ENCODE peak calls at places on chromosomes 13 and 19, in eight cellular contexts. C is tibial artery; Y is left ventricle myocardium inferior; P is NB4; A is astrocyte of the cerebellum; F is right atrium auricular region; W is CD8-positive, alpha-beta T cell; G is IMR-90. M is an unnamed sample.

GRCh38 chr13:114121496-114122466 is 10.6 kb downstream of the RASA3 start:
- DNase-seq in W (no peak), A (no peak), G (no peak), P (no peak), C (no peak), F (no peak), Y (no peak), M (no peak)

GRCh38 chr13:75357576-75358295 is 124.2 kb downstream of the TBC1D4 start:
- DNase-seq in A (no peak), W (peak), Y (no peak), P (peak), C (no peak), F (no peak), G (peak), M (peak)

GRCh38 chr13:50195045-50195444 is 179.8 kb downstream of the KCNRG start:
- DNase-seq in Y (no peak), A (no peak), P (no peak), W (no peak), F (no peak), C (no peak), G (no peak), M (no peak)

GRCh38 chr13:73169971-73170370 is 111.2 kb downstream of the KLF5 start:
- DNase-seq in Y (no peak), G (no peak), A (no peak), C (no peak), W (no peak), F (no peak), P (no peak), M (no peak)

GRCh38 chr13:75896271-75896670 is 260.1 kb downstream of the LMO7 start:
- DNase-seq in C (no peak), G (peak), A (no peak), W (no peak), Y (no peak), P (no peak), F (no peak), M (no peak)

GRCh38 chr13:26095846-26096245 is 44.0 kb upstream of the SHISA2 start:
- DNase-seq in A (no peak), W (no peak), C (no peak), Y (no peak), P (no peak), F (no peak), G (no peak), M (no peak)

GRCh38 chr19:918152-918437 is 962 bp downstream of the KISS1R start:
- DNase-seq in W (no peak), C (no peak), G (no peak), F (no peak), P (no peak), Y (no peak), A (no peak), M (no peak)

GRCh38 chr19:43619262-43620060 is at the start of gene ZNF428:
- DNase-seq in G (peak), F (peak), Y (peak), A (peak), P (peak), W (peak), C (peak), M (peak)

GRCh38 chr19:9906475-9907087 is 29.7 kb downstream of the OLFM2 start:
- DNase-seq in Y (no peak), P (no peak), G (no peak), F (no peak), W (no peak), A (no peak), C (no peak), M (no peak)

GRCh38 chr13:111006508-111007031 is 91.7 kb upstream of the ANKRD10 start:
- DNase-seq in P (no peak), C (peak), G (peak), Y (peak), W (no peak), F (peak), A (peak), M (peak)

GRCh38 chr19:18364826-18365528 is 21.0 kb upstream of the GDF15 start:
- DNase-seq in W (no peak), Y (peak), F (peak), P (peak), A (peak), C (peak), G (peak), M (peak)

GRCh38 chr19:30878456-30878855 is 470.8 kb downstream of the TSHZ3 start:
- DNase-seq in F (no peak), C (peak), W (no peak), Y (no peak), G (no peak), A (no peak), P (no peak), M (no peak)

GRCh38 chr13:74678308-74678958 is 544.2 kb upstream of the KLF12 start:
- DNase-seq in C (no peak), P (no peak), W (no peak), Y (no peak), F (no peak), G (no peak), A (no peak), M (no peak)

GRCh38 chr13:46578590-46578975 is 25.6 kb downstream of the LRCH1 start:
- DNase-seq in P (no peak), W (no peak), A (no peak), C (no peak), G (no peak), F (no peak), Y (no peak), M (no peak)

GRCh38 chr19:55145241-55145640 is 3.8 kb downstream of the TNNT1 start:
- DNase-seq in P (peak), W (no peak), Y (no peak), F (no peak), A (no peak), G (no peak), C (no peak), M (no peak)

GRCh38 chr13:43838909-43839308 is 40.6 kb downstream of the CCDC122 start:
- DNase-seq in G (peak), A (no peak), W (no peak), Y (no peak), F (no peak), P (peak), C (no peak), M (peak)

GRCh38 chr13:113537205-113537604 is 46.7 kb upstream of the DCUN1D2 start:
- DNase-seq in A (no peak), Y (no peak), P (no peak), F (no peak), W (no peak), C (peak), G (no peak), M (no peak)

GRCh38 chr13:44365008-44365407 is 8.6 kb upstream of the SERP2 start:
- DNase-seq in C (no peak), P (no peak), F (no peak), Y (no peak), G (peak), A (peak), W (no peak), M (no peak)

GRCh38 chr13:112747256-112747655 is 57.4 kb downstream of the ATP11A start:
- DNase-seq in W (no peak), F (no peak), C (no peak), P (no peak), A (peak), G (no peak), Y (no peak), M (no peak)

GRCh38 chr13:111365149-111366005 is 44.9 kb downstream of the TEX29 start:
- DNase-seq in P (no peak), G (no peak), A (no peak), W (no peak), C (no peak), F (no peak), Y (no peak), M (no peak)

GRCh38 chr19:39827216-39827615 is 6.7 kb downstream of the DYRK1B start:
- DNase-seq in F (no peak), A (no peak), G (no peak), Y (no peak), W (no peak), P (no peak), C (no peak), M (no peak)

GRCh38 chr19:33758541-33759013 is 38.1 kb upstream of the KCTD15 start:
- DNase-seq in W (no peak), F (no peak), A (no peak), G (peak), P (no peak), C (no peak), Y (no peak), M (no peak)

GRCh38 chr19:29858000-29858596 is 46.3 kb downstream of the CCNE1 start:
- DNase-seq in A (no peak), Y (no peak), F (no peak), G (no peak), C (no peak), W (no peak), P (peak), M (no peak)

GRCh38 chr13:27824121-27824520 is 31.8 kb downstream of the GSX1 start:
- DNase-seq in P (no peak), G (no peak), F (no peak), C (no peak), W (no peak), Y (no peak), A (no peak), M (no peak)

GRCh38 chr13:27820524-27821482 is 28.5 kb downstream of the GSX1 start:
- DNase-seq in Y (no peak), A (no peak), F (no peak), C (no peak), W (no peak), G (no peak), P (no peak), M (no peak)

GRCh38 chr13:27821566-27821965 is 29.3 kb downstream of the GSX1 start:
- DNase-seq in P (no peak), Y (no peak), W (no peak), A (no peak), C (no peak), G (no peak), F (no peak), M (peak)

GRCh38 chr13:27822873-27823311 is 30.6 kb downstream of the GSX1 start:
- DNase-seq in F (no peak), C (no peak), P (no peak), A (no peak), W (no peak), Y (no peak), G (no peak), M (peak)

GRCh38 chr13:27822258-27822872 is 30.1 kb downstream of the GSX1 start:
- DNase-seq in G (no peak), W (no peak), C (no peak), F (no peak), P (no peak), Y (no peak), A (no peak), M (peak)
- H3K4me3 ChIP-seq in G (no peak), W (no peak), C (no peak), F (no peak), P (no peak), Y (no peak), A (no peak), M (no peak)

GRCh38 chr19:36030264-36031148 is 2.2 kb downstream of the CLIP3 start:
- DNase-seq in A (no peak), W (no peak), G (peak), C (no peak), P (no peak), F (no peak), Y (no peak), M (peak)
- TF ChIP-seq CTCF in A (peak), W (no peak), G (no peak), C (no peak), P (no peak), F (no peak), Y (no peak), M (no peak)

DNA sequence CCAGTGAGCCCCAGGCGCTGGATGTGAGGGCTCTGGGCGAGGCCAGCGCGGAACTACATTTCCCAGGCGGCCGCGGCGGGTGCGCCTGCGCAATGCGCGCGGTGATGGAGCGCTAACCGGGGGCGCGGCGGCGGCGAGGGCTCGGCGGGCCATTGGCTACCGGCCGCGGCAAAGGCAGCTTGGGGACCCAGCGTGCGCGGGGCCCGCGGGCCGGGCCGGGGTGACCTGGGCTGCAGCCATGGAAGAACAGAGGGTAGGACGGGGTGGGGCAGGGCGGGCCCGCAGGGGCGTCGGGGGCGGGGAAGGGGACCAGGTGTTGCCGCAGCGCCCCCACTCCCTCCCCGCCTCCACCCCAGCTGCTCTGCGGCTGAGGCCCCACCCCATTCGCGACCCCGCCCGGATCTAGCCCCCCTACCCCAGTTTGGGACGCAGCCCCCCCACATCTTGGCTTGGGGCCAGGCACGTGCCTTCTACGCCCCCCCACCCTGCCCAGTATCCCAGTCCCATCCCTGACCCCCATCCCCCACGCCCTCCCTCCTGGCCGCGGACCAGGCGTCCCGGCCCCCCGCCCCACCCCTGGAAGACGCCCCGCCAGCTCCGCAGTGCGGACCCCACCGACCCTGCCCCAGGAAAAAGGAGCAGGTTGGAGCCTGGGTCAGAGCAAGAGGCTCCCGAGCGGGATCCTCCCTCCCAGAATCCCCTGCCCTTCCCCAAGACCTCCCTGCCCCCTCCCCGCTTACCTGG is at the start of gene FSD1:
- DNase-seq in A (no peak), F (no peak), W (peak), G (peak), P (peak), C (no peak), Y (no peak), M (peak)
- H3K4me3 ChIP-seq in A (peak), F (peak), W (peak), G (peak), P (no peak), C (no peak), Y (peak), M (peak)

GRCh38 chr19:21612403-21612872 is 107.0 kb downstream of the ZNF429 start:
- DNase-seq in G (no peak), Y (no peak), F (no peak), A (no peak), C (no peak), W (no peak), P (no peak), M (no peak)
- TF ChIP-seq CTCF in G (no peak), Y (no peak), F (no peak), A (no peak), C (no peak), W (no peak), P (no peak), M (no peak)

GRCh38 chr13:109576331-109576813 is 210.0 kb downstream of the IRS2 start:
- DNase-seq in P (no peak), C (no peak), Y (no peak), W (no peak), G (no peak), F (no peak), A (no peak), M (no peak)

GRCh38 chr13:109575821-109576220 is 210.6 kb downstream of the IRS2 start:
- DNase-seq in Y (no peak), C (no peak), F (no peak), G (no peak), A (no peak), P (no peak), W (no peak), M (no peak)

GRCh38 chr13:109572389-109572788 is 214.0 kb downstream of the IRS2 start:
- DNase-seq in G (no peak), Y (no peak), P (no peak), F (no peak), C (no peak), W (no peak), A (no peak), M (no peak)

DNA sequence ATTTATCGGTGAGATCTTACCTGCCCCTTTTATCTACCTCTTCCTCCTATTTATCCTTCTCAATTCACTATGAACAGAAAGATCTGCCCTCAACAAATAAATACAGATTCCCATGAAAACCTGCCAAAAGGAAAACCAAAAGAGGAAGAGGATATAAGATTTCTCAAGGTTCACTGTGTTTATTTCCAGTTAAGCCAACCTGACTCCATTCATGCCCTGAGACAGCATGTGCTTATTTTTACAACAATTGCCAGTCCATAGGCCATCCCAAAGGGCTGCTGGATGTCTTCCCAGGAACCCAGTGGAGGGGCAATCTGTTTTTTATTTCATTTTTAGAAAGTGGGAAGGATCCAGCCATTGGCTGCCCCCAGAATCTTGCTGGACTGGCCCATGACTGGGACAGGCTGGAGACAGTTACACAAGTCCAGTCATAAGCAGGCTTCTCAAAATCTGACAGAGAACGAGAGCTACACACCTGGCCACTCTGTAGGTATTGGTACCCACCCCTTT is 209.1 kb downstream of the IRS2 start:
- DNase-seq in W (no peak), Y (no peak), C (no peak), G (no peak), P (no peak), A (no peak), F (no peak), M (no peak)
- H3K4me3 ChIP-seq in W (no peak), Y (no peak), C (no peak), G (no peak), P (no peak), A (no peak), F (no peak), M (no peak)

M was measured in fibroblast of the aortic adventitia.